ENCODE peak calls at places on chromosomes 16 and 17, in five cellular contexts. One of them, this sample, is unnamed.

GRCh38 chr17:63120406-63120805 is 154.4 kb downstream of the TANC2 start:
- DNase-seq in K562: no peak
- DNase-seq in GM12891: no peak
- DNase-seq in GM12878: no peak
- DNase-seq in HepG2: no peak
- DNase-seq in this sample: no peak

GRCh38 chr17:67293251-67294203 is 48.5 kb upstream of the HELZ start:
- DNase-seq in K562: peak; percentile 82
- DNase-seq in GM12891: peak; percentile 69
- DNase-seq in GM12878: peak; percentile 4
- DNase-seq in HepG2: peak; percentile 72
- DNase-seq in this sample: peak; percentile 65

GRCh38 chr16:20107086-20107485 is 33.4 kb upstream of the GPR139 start:
- DNase-seq in K562: no peak
- DNase-seq in GM12891: no peak
- DNase-seq in GM12878: no peak
- DNase-seq in HepG2: no peak
- DNase-seq in this sample: no peak

GRCh38 chr16:50259334-50260205 is 6.8 kb upstream of the ADCY7 start:
- DNase-seq in K562: no peak
- DNase-seq in GM12891: no peak
- DNase-seq in GM12878: no peak
- DNase-seq in HepG2: no peak
- DNase-seq in this sample: no peak

GRCh38 chr16:70735141-70735979 is 49.5 kb upstream of the MTSS2 start:
- DNase-seq in K562: no peak
- DNase-seq in GM12891: no peak
- DNase-seq in GM12878: no peak
- DNase-seq in HepG2: peak; percentile 30
- DNase-seq in this sample: no peak

GRCh38 chr16:88339926-88340754 is 42.6 kb upstream of the ZNF469 start:
- DNase-seq in K562: no peak
- DNase-seq in GM12891: no peak
- DNase-seq in GM12878: no peak
- DNase-seq in HepG2: no peak
- DNase-seq in this sample: no peak

GRCh38 chr16:11023640-11024039 is 79.3 kb downstream of the CLEC16A start:
- DNase-seq in K562: no peak
- DNase-seq in GM12891: no peak
- DNase-seq in GM12878: no peak
- DNase-seq in HepG2: no peak
- DNase-seq in this sample: no peak

GRCh38 chr16:31376705-31377104 is 16.4 kb upstream of the ITGAD start:
- DNase-seq in K562: no peak
- DNase-seq in GM12891: no peak
- DNase-seq in GM12878: no peak
- DNase-seq in HepG2: no peak
- DNase-seq in this sample: no peak

GRCh38 chr17:7947651-7948050 is 15.6 kb downstream of the CNTROB start:
- DNase-seq in K562: no peak
- DNase-seq in GM12891: no peak
- DNase-seq in GM12878: no peak
- DNase-seq in HepG2: no peak
- DNase-seq in this sample: no peak

GRCh38 chr16:50591209-50591608 is 43.0 kb downstream of the NKD1 start:
- DNase-seq in K562: no peak
- DNase-seq in GM12891: no peak
- DNase-seq in GM12878: no peak
- DNase-seq in HepG2: no peak
- DNase-seq in this sample: no peak

GRCh38 chr17:16456770-16457316 is 35.1 kb downstream of the LRRC75A start:
- DNase-seq in K562: no peak
- DNase-seq in GM12891: no peak
- DNase-seq in GM12878: no peak
- DNase-seq in HepG2: no peak
- DNase-seq in this sample: no peak

GRCh38 chr17:77315010-77315409 is 174.2 kb downstream of the SEC14L1 start:
- DNase-seq in K562: no peak
- DNase-seq in GM12891: no peak
- DNase-seq in GM12878: no peak
- DNase-seq in HepG2: no peak
- DNase-seq in this sample: no peak

GRCh38 chr17:63675607-63676539 is 24.1 kb downstream of the LIMD2 start:
- DNase-seq in K562: peak; percentile 95
- DNase-seq in GM12891: no peak
- DNase-seq in GM12878: no peak
- DNase-seq in HepG2: peak; percentile 83
- DNase-seq in this sample: no peak

GRCh38 chr16:31869511-31870201 is 4.0 kb upstream of the ZNF267 start:
- DNase-seq in K562: peak; percentile 21
- DNase-seq in GM12891: no peak
- DNase-seq in GM12878: peak; percentile 63
- DNase-seq in HepG2: no peak
- DNase-seq in this sample: no peak

GRCh38 chr16:68737046-68737729 is at the start of gene CDH1:
- DNase-seq in K562: no peak
- DNase-seq in GM12891: peak; percentile 43
- DNase-seq in GM12878: no peak
- DNase-seq in HepG2: no peak
- DNase-seq in this sample: no peak

GRCh38 chr16:57092786-57093301 is 461 bp downstream of the CPNE2 start:
- DNase-seq in K562: peak; percentile 59
- DNase-seq in GM12891: peak; percentile 76
- DNase-seq in GM12878: no peak
- DNase-seq in HepG2: no peak
- DNase-seq in this sample: peak; percentile 73

GRCh38 chr16:26606381-26607150 is 460.2 kb upstream of the C16orf82 start:
- DNase-seq in K562: no peak
- DNase-seq in GM12891: no peak
- DNase-seq in GM12878: no peak
- DNase-seq in HepG2: no peak
- DNase-seq in this sample: no peak

DNA sequence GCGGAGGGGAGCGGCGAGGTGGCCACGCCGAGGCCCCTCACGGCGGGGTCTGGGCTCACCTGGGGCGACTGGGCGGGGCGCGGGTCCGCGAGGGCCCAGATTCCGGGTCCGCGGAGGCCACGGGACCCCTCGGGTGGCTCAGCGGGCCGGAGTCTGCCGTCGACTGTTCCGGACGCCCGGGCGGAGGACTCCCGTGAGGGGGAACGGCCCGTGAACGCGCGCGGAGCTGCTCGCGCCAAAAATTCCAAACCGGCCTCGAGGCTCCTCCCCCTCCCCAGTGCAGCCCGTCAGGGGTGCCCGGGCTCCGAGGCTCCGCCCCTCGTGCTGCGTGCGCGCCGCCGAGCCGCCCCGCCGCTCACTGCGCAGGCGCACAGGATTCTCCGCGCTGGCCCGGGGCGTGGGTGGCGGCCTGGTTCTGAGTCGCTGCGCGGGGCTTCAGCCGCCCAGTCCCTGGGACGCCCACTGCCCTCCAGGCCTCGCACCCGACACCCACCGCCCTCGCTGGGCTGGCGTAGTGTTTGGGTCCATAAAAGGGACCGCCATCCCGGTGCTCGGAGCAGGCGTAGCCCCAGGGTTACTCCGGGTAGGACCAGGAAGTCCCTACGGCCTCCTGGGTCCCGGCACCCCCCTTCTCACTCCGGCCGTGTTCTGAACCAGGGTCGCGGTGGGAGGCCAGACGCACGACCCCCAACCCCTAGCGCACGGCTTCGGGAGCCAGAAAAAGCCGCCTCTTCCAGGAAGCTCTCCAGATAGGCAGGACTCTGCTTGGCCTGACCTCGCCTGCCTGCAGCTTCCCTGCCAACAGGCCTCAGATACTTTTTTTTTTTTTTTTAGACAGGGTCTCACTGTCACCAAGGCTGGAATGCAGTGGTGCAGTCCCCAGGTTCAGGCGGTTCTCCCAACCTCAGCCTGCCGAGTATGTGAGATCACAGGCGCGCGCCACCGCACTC is at the start of gene PKMYT1:
- DNase-seq in K562: peak; percentile 95
- DNase-seq in GM12891: peak; percentile 100
- DNase-seq in GM12878: peak; percentile 61
- DNase-seq in HepG2: peak; percentile 73
- DNase-seq in this sample: peak; percentile 100
- TF ChIP-seq POLR2A in K562: peak; percentile 93
- TF ChIP-seq POLR2A in GM12891: peak; percentile 81
- TF ChIP-seq POLR2A in GM12878: peak; percentile 98
- TF ChIP-seq POLR2A in HepG2: peak; percentile 96
- TF ChIP-seq POLR2A in this sample: peak; percentile 89

GRCh38 chr16:85444879-85445778 is 168.0 kb upstream of the GSE1 start:
- DNase-seq in K562: peak; percentile 41
- DNase-seq in GM12891: no peak
- DNase-seq in GM12878: no peak
- DNase-seq in HepG2: no peak
- DNase-seq in this sample: no peak
- TF ChIP-seq POLR2AphosphoS5 in K562: no peak
- TF ChIP-seq POLR2AphosphoS5 in GM12891: no peak
- TF ChIP-seq POLR2AphosphoS5 in GM12878: no peak
- TF ChIP-seq POLR2AphosphoS5 in HepG2: no peak
- TF ChIP-seq POLR2AphosphoS5 in this sample: no peak

GRCh38 chr17:65374966-65375365 is 186.5 kb downstream of the AXIN2 start:
- DNase-seq in K562: no peak
- DNase-seq in GM12891: no peak
- DNase-seq in GM12878: no peak
- DNase-seq in HepG2: no peak
- DNase-seq in this sample: no peak

GRCh38 chr17:65366102-65366844 is 195.2 kb downstream of the AXIN2 start:
- DNase-seq in K562: no peak
- DNase-seq in GM12891: no peak
- DNase-seq in GM12878: no peak
- DNase-seq in HepG2: no peak
- DNase-seq in this sample: no peak

GRCh38 chr17:65368341-65368740 is 193.1 kb downstream of the AXIN2 start:
- DNase-seq in K562: no peak
- DNase-seq in GM12891: no peak
- DNase-seq in GM12878: no peak
- DNase-seq in HepG2: no peak
- DNase-seq in this sample: no peak

GRCh38 chr17:65371702-65372101 is 189.7 kb downstream of the AXIN2 start:
- DNase-seq in K562: no peak
- DNase-seq in GM12891: no peak
- DNase-seq in GM12878: no peak
- DNase-seq in HepG2: no peak
- DNase-seq in this sample: no peak

DNA sequence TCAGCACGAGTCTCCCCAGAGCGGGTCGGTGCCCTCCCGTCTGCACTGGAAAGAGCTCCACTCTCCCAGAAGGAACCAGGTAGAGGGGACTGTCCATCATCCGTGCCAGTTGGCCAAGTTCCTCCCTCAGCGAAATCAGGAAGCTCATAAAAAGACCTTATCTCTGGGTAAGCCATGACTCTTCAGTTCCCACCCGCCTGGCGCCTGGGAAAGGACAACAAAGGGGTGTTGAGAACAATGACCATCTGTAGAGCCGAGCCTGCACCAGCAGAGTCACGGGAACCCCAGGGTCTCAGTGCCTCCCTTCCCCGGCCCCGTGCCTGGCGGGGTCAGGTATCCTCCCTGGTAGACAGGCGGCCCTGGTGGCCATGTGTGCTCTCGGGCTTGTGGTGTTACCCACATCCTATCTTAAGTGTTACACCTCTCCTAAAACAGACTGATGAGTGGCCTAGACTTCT is 190.8 kb downstream of the AXIN2 start:
- DNase-seq in K562: no peak
- DNase-seq in GM12891: no peak
- DNase-seq in GM12878: no peak
- DNase-seq in HepG2: peak; percentile 90
- DNase-seq in this sample: no peak
- TF ChIP-seq TAF1 in K562: no peak
- TF ChIP-seq TAF1 in GM12891: no peak
- TF ChIP-seq TAF1 in GM12878: no peak
- TF ChIP-seq TAF1 in HepG2: no peak
- TF ChIP-seq TAF1 in this sample: no peak

GRCh38 chr16:85612801-85613608 is at the start of gene GSE1:
- DNase-seq in K562: peak; percentile 98
- DNase-seq in GM12891: peak; percentile 92
- DNase-seq in GM12878: peak; percentile 57
- DNase-seq in HepG2: peak; percentile 96
- DNase-seq in this sample: peak; percentile 91
- TF ChIP-seq POLR2A in K562: peak; percentile 80
- TF ChIP-seq POLR2A in GM12891: no peak
- TF ChIP-seq POLR2A in GM12878: peak; percentile 80
- TF ChIP-seq POLR2A in HepG2: peak; percentile 76
- TF ChIP-seq POLR2A in this sample: peak; percentile 54

GRCh38 chr17:81071761-81072741 is 37.1 kb downstream of the BAIAP2 start:
- DNase-seq in K562: no peak
- DNase-seq in GM12891: no peak
- DNase-seq in GM12878: no peak
- DNase-seq in HepG2: no peak
- DNase-seq in this sample: no peak
- TF ChIP-seq POLR2AphosphoS5 in K562: no peak
- TF ChIP-seq POLR2AphosphoS5 in GM12891: no peak
- TF ChIP-seq POLR2AphosphoS5 in GM12878: no peak
- TF ChIP-seq POLR2AphosphoS5 in HepG2: no peak
- TF ChIP-seq POLR2AphosphoS5 in this sample: no peak

DNA sequence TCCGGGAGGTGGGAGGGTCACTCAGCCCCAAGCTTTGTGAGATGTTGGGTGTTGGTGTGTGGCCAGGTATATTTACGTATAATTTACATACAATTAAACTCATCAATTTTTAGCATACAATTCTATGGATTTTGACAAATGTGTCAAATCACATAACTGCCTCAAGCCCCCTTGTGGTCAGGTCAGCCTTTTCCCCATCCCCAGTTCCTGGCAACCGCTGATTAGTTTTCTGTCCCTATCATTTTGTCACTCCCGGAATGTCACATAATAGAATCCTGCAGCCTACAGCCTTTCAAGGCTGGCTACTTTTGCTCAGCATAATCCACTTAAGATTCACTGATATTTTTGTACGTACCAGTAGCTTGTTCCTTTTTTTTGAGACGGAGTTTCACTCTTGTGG is 19.4 kb upstream of the RAI1 start:
- DNase-seq in K562: no peak
- DNase-seq in GM12891: no peak
- DNase-seq in GM12878: no peak
- DNase-seq in HepG2: no peak
- DNase-seq in this sample: no peak
- TF ChIP-seq TAF1 in K562: no peak
- TF ChIP-seq TAF1 in GM12891: no peak
- TF ChIP-seq TAF1 in GM12878: no peak
- TF ChIP-seq TAF1 in HepG2: no peak
- TF ChIP-seq TAF1 in this sample: no peak

DNA sequence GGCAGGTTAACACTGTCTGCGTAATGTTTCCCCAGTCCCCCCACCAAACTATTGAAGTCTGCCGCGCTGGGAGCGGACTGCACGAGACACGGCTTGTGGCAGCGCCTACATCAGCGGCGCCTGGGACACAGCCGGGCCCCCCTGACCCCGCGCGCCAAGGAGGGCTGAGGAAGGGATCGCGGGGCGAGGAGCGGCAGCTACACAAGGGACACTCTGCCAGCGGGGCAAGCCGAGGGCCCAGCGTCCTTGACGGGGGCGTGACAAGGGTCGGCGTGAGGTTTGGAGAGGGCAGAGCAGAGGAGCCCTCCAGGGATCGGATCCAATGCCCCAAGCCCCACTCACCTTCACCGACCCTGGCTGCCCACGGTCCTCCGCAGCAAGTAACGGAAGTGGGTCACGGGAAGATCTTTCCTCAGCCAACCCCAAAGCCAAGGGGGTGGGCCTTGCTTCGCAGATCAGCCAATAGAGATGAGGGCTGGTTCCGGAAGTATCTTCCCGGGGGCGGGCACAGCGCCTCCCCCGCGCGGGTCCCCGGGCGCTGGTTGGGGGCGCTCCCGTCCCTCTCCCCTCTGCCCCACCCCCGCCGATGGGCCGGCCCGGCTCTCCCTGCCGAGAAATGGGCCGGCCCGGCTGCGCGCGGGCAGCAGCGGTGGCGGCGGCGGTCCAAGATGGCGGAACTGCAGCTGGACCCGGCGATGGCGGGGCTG is at the start of the genes ATP5PD and KCTD2:
- DNase-seq in K562: peak; percentile 98
- DNase-seq in GM12891: peak; percentile 97
- DNase-seq in GM12878: peak; percentile 86
- DNase-seq in HepG2: peak; percentile 97
- DNase-seq in this sample: peak; percentile 97
- TF ChIP-seq POLR2A in K562: peak; percentile 97
- TF ChIP-seq POLR2A in GM12891: peak; percentile 92
- TF ChIP-seq POLR2A in GM12878: peak; percentile 96
- TF ChIP-seq POLR2A in HepG2: peak; percentile 99
- TF ChIP-seq POLR2A in this sample: peak; percentile 93

This sample was measured in GM12892.